ENCODE peak calls at places on chromosomes 1 and 21, in eight cellular contexts. E is AG10803, L is psoas muscle, U is B cell, A is endothelial cell, O is fibroblast of mammary gland, J is AG09319, R is left ventricle myocardium inferior. X is an unnamed sample.

GRCh38 chr1:248808876-248809275 is 16.8 kb downstream of the SH3BP5L start:
- DNase-seq in E (no peak), L (no peak), U (no peak), A (no peak), O (no peak), J (no peak), R (no peak), X (no peak)

GRCh38 chr1:39293375-39294070 is 89.0 kb downstream of the MACF1 start:
- DNase-seq in E (peak), L (no peak), U (no peak), A (no peak), O (no peak), J (no peak), R (no peak), X (no peak)

GRCh38 chr21:33962290-33962689 is 46.7 kb upstream of the ATP5PO start:
- DNase-seq in E (no peak), L (no peak), U (no peak), A (no peak), O (no peak), J (no peak), R (no peak), X (no peak)

GRCh38 chr1:203835476-203835875 is 25.9 kb upstream of the SNRPE start:
- DNase-seq in E (no peak), L (no peak), U (no peak), A (no peak), O (no peak), J (no peak), R (no peak), X (no peak)

GRCh38 chr1:205680073-205680851 is at the start of gene SLC45A3:
- DNase-seq in E (no peak), L (peak), U (peak), A (peak), O (no peak), J (no peak), R (peak), X (no peak)

GRCh38 chr1:228348708-228349467 is 57.7 kb downstream of the TRIM11 start:
- DNase-seq in E (no peak), L (peak), U (no peak), A (no peak), O (no peak), J (no peak), R (peak), X (no peak)

GRCh38 chr1:215001419-215002021 is 81.0 kb upstream of the KCNK2 start:
- DNase-seq in E (no peak), L (no peak), U (no peak), A (no peak), O (peak), J (no peak), R (no peak), X (no peak)

GRCh38 chr21:41280115-41280919 is 36.3 kb upstream of the FAM3B start:
- DNase-seq in E (peak), L (no peak), U (no peak), A (no peak), O (peak), J (peak), R (no peak), X (no peak)

GRCh38 chr1:182569939-182570610 is 19.0 kb downstream of the RNASEL start:
- DNase-seq in E (no peak), L (no peak), U (peak), A (no peak), O (no peak), J (no peak), R (no peak), X (no peak)

GRCh38 chr1:90919900-90920299 is 101.9 kb downstream of the ZNF644 start:
- DNase-seq in E (no peak), L (no peak), U (no peak), A (no peak), O (peak), J (no peak), R (no peak), X (no peak)

GRCh38 chr1:158916085-158916484 is 15.3 kb upstream of the PYHIN1 start:
- DNase-seq in E (no peak), L (no peak), U (no peak), A (no peak), O (no peak), J (no peak), R (no peak), X (no peak)

GRCh38 chr1:178724734-178725602 is at the start of gene RALGPS2:
- DNase-seq in E (peak), L (peak), U (peak), A (peak), O (peak), J (no peak), R (peak), X (peak)

GRCh38 chr1:116504308-116505156 is 66.3 kb downstream of the CD58 start:
- DNase-seq in E (peak), L (peak), U (peak), A (no peak), O (peak), J (no peak), R (peak), X (no peak)

GRCh38 chr1:59561782-59562181 is 253.0 kb upstream of the HOOK1 start:
- DNase-seq in E (no peak), L (no peak), U (no peak), A (no peak), O (no peak), J (no peak), R (no peak), X (no peak)

GRCh38 chr1:107474877-107475612 is 334.2 kb downstream of the NTNG1 start:
- DNase-seq in E (peak), L (no peak), U (no peak), A (no peak), O (peak), J (no peak), R (no peak), X (no peak)

GRCh38 chr1:44464361-44464760 is 59.3 kb downstream of the RNF220 start:
- DNase-seq in E (peak), L (no peak), U (no peak), A (no peak), O (peak), J (no peak), R (no peak), X (no peak)

GRCh38 chr1:147913362-147913761 is 10.8 kb downstream of the GJA8 start:
- DNase-seq in E (no peak), L (no peak), U (no peak), A (no peak), O (no peak), J (no peak), R (no peak), X (no peak)

GRCh38 chr1:2388004-2388913 is 3.1 kb downstream of the MORN1 start:
- DNase-seq in E (no peak), L (peak), U (peak), A (no peak), O (no peak), J (no peak), R (peak), X (no peak)

GRCh38 chr1:214318356-214318755 is 37.4 kb downstream of the SMYD2 start:
- DNase-seq in E (no peak), L (no peak), U (no peak), A (no peak), O (peak), J (no peak), R (no peak), X (no peak)

GRCh38 chr1:4616831-4617465 is 37.5 kb upstream of the AJAP1 start:
- DNase-seq in E (no peak), L (peak), U (no peak), A (no peak), O (no peak), J (no peak), R (no peak), X (no peak)

GRCh38 chr1:235650341-235651169 is 971 bp upstream of the GNG4 start:
- DNase-seq in E (no peak), L (no peak), U (peak), A (peak), O (peak), J (no peak), R (no peak), X (no peak)

GRCh38 chr1:201958348-201958747 is 3.0 kb downstream of the TIMM17A start:
- DNase-seq in E (no peak), L (no peak), U (no peak), A (no peak), O (no peak), J (no peak), R (no peak), X (no peak)

GRCh38 chr1:160925652-160926241 is 28.9 kb downstream of the ITLN2 start:
- DNase-seq in E (no peak), L (no peak), U (no peak), A (no peak), O (peak), J (no peak), R (no peak), X (no peak)

GRCh38 chr1:219927956-219928790 is at the start of gene SLC30A10:
- DNase-seq in E (no peak), L (no peak), U (peak), A (peak), O (peak), J (no peak), R (no peak), X (no peak)

GRCh38 chr1:226100436-226101347 is 38.2 kb downstream of the H3-3A start:
- DNase-seq in E (peak), L (no peak), U (peak), A (peak), O (peak), J (peak), R (peak), X (no peak)

GRCh38 chr1:16021681-16022080 is at the start of gene CLCNKA:
- DNase-seq in E (no peak), L (no peak), U (no peak), A (no peak), O (no peak), J (no peak), R (no peak), X (no peak)

DNA sequence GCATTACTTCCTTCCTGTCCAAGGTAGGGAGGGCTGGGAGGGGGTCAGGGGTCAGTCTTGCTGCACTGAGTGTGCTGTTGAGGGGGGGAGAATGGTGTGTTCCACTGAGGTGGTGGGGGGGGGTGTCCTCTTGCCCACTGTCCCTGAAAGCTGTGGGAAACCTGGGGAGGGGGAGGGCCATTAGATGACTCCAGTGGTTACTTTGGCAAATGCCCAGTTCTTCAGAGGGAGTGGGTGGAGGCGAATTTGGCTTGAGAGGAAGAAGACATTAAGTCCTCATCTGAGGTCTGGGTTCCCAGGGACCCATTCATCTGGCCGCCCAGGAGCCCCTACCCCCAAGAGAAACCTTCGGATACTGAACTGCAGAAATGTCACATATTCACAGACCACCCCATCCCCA is 36.2 kb downstream of the MEF2D start:
- DNase-seq in E (no peak), L (no peak), U (no peak), A (no peak), O (peak), J (no peak), R (no peak), X (no peak)
- TF ChIP-seq CTCF in E (no peak), L (no peak), U (no peak), A (no peak), O (no peak), J (no peak), R (no peak), X (no peak)

GRCh38 chr1:93061895-93062792 is 16.9 kb upstream of the MTF2 start:
- DNase-seq in E (no peak), L (no peak), U (peak), A (no peak), O (peak), J (no peak), R (no peak), X (no peak)
- TF ChIP-seq CTCF in E (peak), L (peak), U (peak), A (no peak), O (peak), J (peak), R (peak), X (no peak)

DNA sequence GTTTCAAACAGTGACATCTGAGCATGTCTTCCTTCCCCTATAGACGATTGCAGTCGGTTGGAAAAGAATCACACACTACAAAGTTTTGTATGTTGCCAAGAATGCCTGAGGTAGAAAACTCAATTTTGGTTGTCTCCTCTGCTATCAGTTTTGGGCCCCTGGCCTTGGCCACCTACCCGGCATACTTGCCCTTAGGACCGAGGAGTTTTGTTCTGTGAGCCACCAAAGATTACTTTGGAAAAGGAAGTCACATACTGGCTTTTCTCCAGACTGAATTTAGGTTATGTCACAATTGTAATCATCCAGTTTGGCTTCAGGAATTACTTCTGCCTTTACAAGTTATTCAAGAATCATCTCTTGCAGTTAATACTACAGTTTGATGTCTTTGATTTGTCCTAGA is 71.4 kb downstream of the RGL1 start:
- DNase-seq in E (no peak), L (no peak), U (no peak), A (no peak), O (no peak), J (no peak), R (no peak), X (no peak)
- TF ChIP-seq CTCF in E (no peak), L (no peak), U (no peak), A (no peak), O (no peak), J (no peak), R (no peak), X (no peak)

GRCh38 chr1:29123871-29124365 is at the start of gene TMEM200B:
- DNase-seq in E (no peak), L (no peak), U (peak), A (peak), O (no peak), J (no peak), R (peak), X (no peak)

GRCh38 chr1:29124366-29125236 is 898 bp upstream of the TMEM200B start:
- DNase-seq in E (peak), L (peak), U (peak), A (peak), O (peak), J (peak), R (peak), X (peak)

GRCh38 chr1:29122662-29122986 is 1.1 kb downstream of the TMEM200B start:
- DNase-seq in E (peak), L (peak), U (peak), A (peak), O (peak), J (peak), R (peak), X (no peak)

GRCh38 chr1:29121951-29122661 is 1.6 kb downstream of the TMEM200B start:
- DNase-seq in E (peak), L (peak), U (peak), A (peak), O (peak), J (no peak), R (peak), X (no peak)

GRCh38 chr1:29122987-29123870 is 474 bp downstream of the TMEM200B start:
- DNase-seq in E (peak), L (peak), U (peak), A (peak), O (peak), J (no peak), R (peak), X (no peak)
- TF ChIP-seq CTCF in E (no peak), L (no peak), U (no peak), A (no peak), O (no peak), J (no peak), R (no peak), X (no peak)

DNA sequence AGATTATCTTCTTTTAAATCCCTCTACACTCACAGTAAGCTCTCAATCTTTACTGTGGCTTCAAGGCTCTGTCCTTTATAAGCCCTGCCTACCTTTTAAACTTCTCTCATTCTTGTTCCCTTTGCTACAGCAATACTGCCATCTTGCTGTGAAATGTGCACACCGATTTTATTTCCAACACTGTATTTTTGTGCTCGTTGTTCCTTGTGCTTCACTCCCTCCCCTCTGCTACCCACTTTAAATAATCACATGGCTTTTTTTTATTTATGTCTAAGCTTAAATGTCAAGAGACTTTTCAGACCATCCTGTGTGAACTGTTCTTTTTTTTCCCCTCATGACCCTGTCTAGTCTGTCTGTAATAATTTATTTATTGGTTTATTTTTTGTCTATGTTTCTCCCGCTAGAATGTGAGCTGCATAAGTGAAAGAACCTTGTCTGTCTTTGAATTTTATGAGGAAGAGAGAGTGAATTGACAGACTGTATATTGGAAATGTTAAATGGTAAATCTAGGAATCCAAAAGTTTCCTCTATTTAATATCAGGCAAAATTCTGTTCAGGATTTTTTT is 45.7 kb downstream of the ABCD3 start:
- DNase-seq in E (peak), L (no peak), U (peak), A (no peak), O (peak), J (peak), R (no peak), X (no peak)
- TF ChIP-seq CTCF in E (peak), L (peak), U (peak), A (no peak), O (peak), J (peak), R (peak), X (peak)

GRCh38 chr1:112743174-112744018 is 28.3 kb upstream of the PPM1J start:
- DNase-seq in E (no peak), L (no peak), U (no peak), A (no peak), O (peak), J (no peak), R (no peak), X (no peak)

GRCh38 chr1:112748396-112748795 is 33.3 kb upstream of the PPM1J start:
- DNase-seq in E (no peak), L (no peak), U (no peak), A (no peak), O (no peak), J (no peak), R (no peak), X (no peak)

DNA sequence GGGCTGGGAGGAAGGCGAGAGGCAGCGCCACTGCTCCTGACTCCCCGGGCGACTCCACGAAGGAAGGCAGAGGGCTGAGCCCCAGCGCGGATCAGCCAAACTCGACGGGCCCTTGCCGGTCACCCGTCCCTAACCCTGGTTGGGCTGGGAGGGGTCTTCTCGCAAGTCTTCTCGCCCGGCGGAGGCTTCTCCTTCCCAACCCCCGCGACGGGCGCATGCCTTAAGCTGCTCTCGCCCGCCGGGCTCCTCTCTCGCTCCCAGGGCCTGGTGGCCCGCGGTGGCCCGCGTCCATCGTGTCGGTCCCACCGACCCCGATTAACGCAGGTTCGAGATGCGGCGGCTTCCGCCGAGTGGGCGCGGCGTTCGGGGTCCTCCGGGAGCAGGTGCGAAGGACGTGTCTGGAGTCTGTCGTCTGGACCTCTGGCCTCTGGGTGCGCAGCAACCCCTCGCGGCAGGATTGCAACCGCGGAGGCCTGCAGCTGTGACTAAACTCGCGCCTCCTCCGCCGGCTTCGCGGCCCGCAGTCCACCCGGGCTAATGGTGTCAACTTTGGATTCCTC is 29.0 kb upstream of the PPM1J start:
- DNase-seq in E (peak), L (no peak), U (peak), A (peak), O (peak), J (no peak), R (no peak), X (no peak)
- TF ChIP-seq CTCF in E (peak), L (peak), U (no peak), A (no peak), O (peak), J (peak), R (peak), X (no peak)

DNA sequence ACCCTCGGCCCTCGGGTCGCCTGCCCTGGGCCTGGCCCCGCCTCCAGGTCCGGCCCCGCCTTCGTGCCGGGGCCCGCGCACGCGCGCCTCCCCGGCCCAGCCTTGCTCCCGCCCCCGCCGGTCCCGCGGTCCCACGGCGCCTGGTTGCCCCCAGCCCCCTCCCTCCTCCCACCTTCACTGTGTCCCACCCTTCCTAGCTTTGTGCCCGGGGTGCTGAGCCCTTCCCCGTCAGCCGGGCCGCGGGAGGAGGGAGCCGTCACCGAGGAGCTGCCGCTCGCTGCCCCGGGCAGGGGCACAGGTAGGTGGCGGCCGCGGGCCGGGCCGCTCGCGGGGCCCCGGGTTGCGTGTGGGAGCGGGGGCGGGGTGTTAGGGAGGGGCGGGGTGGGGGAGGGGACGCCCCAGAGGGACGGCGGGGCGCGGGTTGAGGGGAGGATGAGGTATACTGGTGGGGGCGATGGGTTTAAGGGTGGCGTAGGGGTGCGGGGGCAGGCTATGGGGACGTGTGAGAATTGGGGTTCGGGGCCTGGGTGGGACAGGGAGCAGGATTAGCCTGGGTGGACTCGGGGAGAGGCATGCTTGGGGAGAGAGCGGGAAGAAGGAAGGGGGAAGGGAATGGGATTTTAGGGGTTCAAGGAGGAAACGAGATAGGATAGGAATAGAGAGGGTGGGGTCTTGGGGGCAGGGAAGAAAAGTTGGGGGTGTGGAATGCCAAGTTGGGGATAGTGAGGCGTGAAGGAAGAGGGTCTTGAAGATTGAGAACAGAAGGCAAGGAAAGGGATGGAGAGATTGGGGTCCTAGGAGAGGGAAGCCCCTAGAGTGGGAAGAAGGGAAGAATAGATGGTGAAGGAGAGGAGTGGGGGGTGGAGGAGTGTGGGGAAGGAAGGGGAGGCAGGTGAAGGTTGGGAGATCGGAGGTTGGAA is at the start of gene LRRC42:
- DNase-seq in E (no peak), L (no peak), U (peak), A (no peak), O (no peak), J (no peak), R (no peak), X (peak)
- TF ChIP-seq CTCF in E (no peak), L (peak), U (peak), A (no peak), O (no peak), J (peak), R (peak), X (no peak)